ENCODE peak calls at places on chromosomes 5 and 9, in six cellular contexts. P is A549, G is endothelial cell of umbilical vein, F is HepG2, W is K562, Q is GM12878. O is an unnamed sample.

GRCh38 chr5:76953551-76954382 is 922 bp downstream of the CRHBP start:
- DNase-seq in Q (no peak), G (peak), P (no peak), F (no peak), W (no peak), O (no peak)

GRCh38 chr5:140791111-140791510 is 3.5 kb upstream of the PCDHA2 start:
- DNase-seq in W (no peak), F (no peak), G (no peak), P (no peak), Q (no peak), O (peak)

GRCh38 chr9:10008101-10008799 is 604.6 kb downstream of the PTPRD start:
- DNase-seq in G (no peak), F (no peak), W (no peak), P (no peak), Q (no peak), O (no peak)

GRCh38 chr5:14400085-14400484 is 181.5 kb upstream of the OTULINL start:
- DNase-seq in Q (no peak), W (no peak), P (no peak), G (peak), F (no peak), O (peak)

GRCh38 chr9:114112778-114113585 is 13.9 kb upstream of the KIF12 start:
- DNase-seq in Q (no peak), G (no peak), F (no peak), W (no peak), P (no peak), O (no peak)

GRCh38 chr9:297104-297794 is 82.6 kb downstream of the DOCK8 start:
- DNase-seq in Q (peak), W (no peak), F (no peak), G (no peak), P (peak), O (peak)

GRCh38 chr9:30504502-30504905 is 1879.9 kb upstream of the ACO1 start:
- DNase-seq in F (no peak), P (no peak), W (no peak), G (no peak), Q (no peak), O (no peak)

GRCh38 chr5:125227333-125228075 is 481.1 kb upstream of the ZNF608 start:
- DNase-seq in W (no peak), Q (no peak), G (peak), P (peak), F (no peak), O (peak)

GRCh38 chr9:89810434-89810833 is 205.6 kb downstream of the GADD45G start:
- DNase-seq in G (no peak), F (no peak), Q (no peak), W (no peak), P (no peak), O (no peak)

GRCh38 chr9:107275530-107275929 is 7.5 kb upstream of the RAD23B start:
- DNase-seq in G (no peak), W (no peak), P (no peak), Q (no peak), F (no peak), O (no peak)

GRCh38 chr5:25255128-25255527 is 610.4 kb upstream of the CDH10 start:
- DNase-seq in Q (no peak), G (no peak), P (no peak), F (no peak), W (no peak), O (no peak)

GRCh38 chr5:75059887-75060286 is 7.5 kb upstream of the GCNT4 start:
- DNase-seq in G (no peak), Q (no peak), P (no peak), F (no peak), W (no peak), O (no peak)

GRCh38 chr5:71703941-71704340 is 15.1 kb upstream of the CARTPT start:
- DNase-seq in W (no peak), G (no peak), Q (no peak), F (no peak), P (no peak), O (no peak)

GRCh38 chr5:85109616-85110015 is 724.9 kb upstream of the EDIL3 start:
- DNase-seq in F (no peak), W (no peak), Q (no peak), G (no peak), P (no peak), O (no peak)

GRCh38 chr5:154817815-154818214 is 32.6 kb downstream of the FAXDC2 start:
- DNase-seq in P (no peak), G (no peak), F (no peak), Q (no peak), W (no peak), O (no peak)

GRCh38 chr5:77087484-77088291 is 603 bp upstream of the ZBED3 start:
- DNase-seq in G (peak), P (no peak), F (peak), Q (no peak), W (no peak), O (peak)

GRCh38 chr5:139975306-139975705 is 67.8 kb downstream of the NRG2 start:
- DNase-seq in W (no peak), Q (no peak), G (no peak), P (no peak), F (no peak), O (no peak)

GRCh38 chr5:78569441-78569840 is 79.1 kb downstream of the LHFPL2 start:
- DNase-seq in P (no peak), G (peak), Q (no peak), F (no peak), W (no peak), O (no peak)

GRCh38 chr9:134501266-134502181 is 140.1 kb upstream of the COL5A1 start:
- DNase-seq in W (no peak), P (no peak), Q (no peak), G (peak), F (no peak), O (no peak)

GRCh38 chr9:90003046-90003355 is 398.2 kb downstream of the GADD45G start:
- DNase-seq in W (no peak), F (no peak), G (no peak), P (no peak), Q (no peak), O (no peak)

GRCh38 chr5:132426525-132427138 is 57.1 kb downstream of the SLC22A5 start:
- DNase-seq in G (peak), F (peak), Q (no peak), P (peak), W (peak), O (peak)

GRCh38 chr5:180785151-180785781 is 17.3 kb downstream of the MGAT1 start:
- DNase-seq in G (peak), W (no peak), P (no peak), Q (no peak), F (peak), O (no peak)

GRCh38 chr9:91302831-91303230 is 58.9 kb downstream of the AUH start:
- DNase-seq in F (peak), Q (no peak), G (peak), W (no peak), P (peak), O (peak)

GRCh38 chr5:139658928-139659667 is 10.9 kb downstream of the CXXC5 start:
- DNase-seq in Q (no peak), P (no peak), G (peak), W (no peak), F (no peak), O (peak)

GRCh38 chr5:157971466-157972324 is 112.8 kb upstream of the CLINT1 start:
- DNase-seq in G (no peak), W (no peak), P (no peak), Q (no peak), F (no peak), O (no peak)

GRCh38 chr5:96342581-96342980 is 90.5 kb downstream of the PCSK1 start:
- DNase-seq in Q (no peak), P (no peak), G (no peak), W (no peak), F (no peak), O (no peak)

GRCh38 chr9:95313010-95313498 is 4.5 kb downstream of the FANCC start:
- DNase-seq in Q (no peak), W (no peak), G (peak), F (peak), P (peak), O (peak)

GRCh38 chr5:93193756-93194155 is 387.3 kb downstream of the NR2F1-AS1 start:
- DNase-seq in P (no peak), F (no peak), G (peak), Q (no peak), W (no peak), O (no peak)

GRCh38 chr5:132951858-132952257 is 11.6 kb downstream of the AFF4 start:
- DNase-seq in P (no peak), F (no peak), Q (no peak), G (no peak), W (no peak), O (no peak)

GRCh38 chr9:85987236-85987635 is 46.3 kb downstream of the NAA35 start:
- DNase-seq in G (no peak), P (no peak), W (no peak), Q (no peak), F (no peak), O (no peak)

GRCh38 chr9:4690144-4690543 is 10.8 kb downstream of the CDC37L1 start:
- DNase-seq in Q (no peak), G (no peak), W (no peak), F (no peak), P (no peak), O (no peak)

GRCh38 chr5:180294401-180294800 is 2.5 kb upstream of the MAPK9 start:
- DNase-seq in F (no peak), G (no peak), W (no peak), P (no peak), Q (no peak), O (peak)

GRCh38 chr5:90809695-90810094 is 251.1 kb downstream of the ADGRV1 start:
- DNase-seq in F (no peak), G (peak), P (no peak), Q (no peak), W (no peak), O (no peak)

GRCh38 chr5:168932400-168932799 is 353.2 kb upstream of the PANK3 start:
- DNase-seq in W (no peak), F (no peak), P (no peak), G (no peak), Q (no peak), O (no peak)

GRCh38 chr5:158957196-158957595 is 142.5 kb downstream of the EBF1 start:
- DNase-seq in W (no peak), Q (no peak), P (no peak), G (no peak), F (no peak), O (no peak)

GRCh38 chr5:73160239-73160671 is 12.7 kb upstream of the TMEM174 start:
- DNase-seq in G (no peak), Q (peak), P (no peak), W (no peak), F (no peak), O (peak)

GRCh38 chr9:97940233-97940632 is 2.3 kb upstream of the HEMGN start:
- DNase-seq in Q (no peak), G (no peak), F (no peak), W (peak), P (no peak), O (no peak)

GRCh38 chr9:108953983-108954574 is 19.9 kb downstream of the ABITRAM start:
- DNase-seq in W (peak), Q (no peak), F (peak), G (peak), P (peak), O (peak)
- H3K4me3 ChIP-seq in W (no peak), Q (no peak), F (no peak), G (no peak), P (no peak), O (no peak)

GRCh38 chr9:19768798-19769197 is 20.0 kb downstream of the SLC24A2 start:
- DNase-seq in P (no peak), Q (no peak), F (no peak), G (no peak), W (no peak), O (no peak)
- TF ChIP-seq MYC in P (no peak), Q (no peak), F (no peak), G (no peak), W (no peak), O (no peak)

DNA sequence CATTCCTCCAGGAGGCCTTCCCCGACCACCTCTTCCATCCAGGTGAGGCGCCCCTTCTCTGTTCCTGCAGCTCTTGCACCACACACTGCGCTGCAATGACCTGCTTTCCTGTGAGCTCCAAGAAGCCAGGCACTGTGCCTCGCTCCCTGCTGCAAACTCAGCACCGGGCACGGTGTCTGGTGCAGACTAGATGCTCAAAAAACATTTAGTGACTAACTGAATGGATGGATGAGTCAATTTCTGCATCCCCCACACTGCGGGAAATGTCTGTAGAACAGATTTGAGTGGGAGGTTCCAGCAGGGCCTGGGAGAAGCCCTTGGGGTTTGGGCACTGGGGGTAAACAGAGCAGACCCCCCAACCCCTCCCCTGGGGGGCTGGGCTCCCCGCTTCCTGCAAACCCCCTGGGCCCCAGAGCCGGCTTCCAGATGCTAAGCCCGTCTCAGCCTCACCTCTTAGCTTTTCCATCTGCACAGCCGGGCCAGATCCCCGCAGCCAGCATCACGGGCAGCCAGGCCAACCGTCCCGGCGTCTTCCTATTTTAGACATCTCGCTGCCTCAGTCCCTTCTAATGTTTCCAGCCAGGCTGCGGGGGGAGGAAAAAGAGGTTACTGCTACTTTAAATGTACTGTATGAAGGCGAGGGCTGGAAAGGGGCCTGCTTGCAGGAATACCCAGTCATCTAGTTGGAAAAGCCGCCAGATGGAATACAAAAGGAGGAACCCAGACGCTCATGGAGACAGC is 66.9 kb upstream of the GGTA1 start:
- DNase-seq in Q (no peak), P (no peak), G (peak), F (no peak), W (no peak), O (peak)
- H3K4me3 ChIP-seq in Q (no peak), P (no peak), G (peak), F (no peak), W (no peak), O (no peak)

DNA sequence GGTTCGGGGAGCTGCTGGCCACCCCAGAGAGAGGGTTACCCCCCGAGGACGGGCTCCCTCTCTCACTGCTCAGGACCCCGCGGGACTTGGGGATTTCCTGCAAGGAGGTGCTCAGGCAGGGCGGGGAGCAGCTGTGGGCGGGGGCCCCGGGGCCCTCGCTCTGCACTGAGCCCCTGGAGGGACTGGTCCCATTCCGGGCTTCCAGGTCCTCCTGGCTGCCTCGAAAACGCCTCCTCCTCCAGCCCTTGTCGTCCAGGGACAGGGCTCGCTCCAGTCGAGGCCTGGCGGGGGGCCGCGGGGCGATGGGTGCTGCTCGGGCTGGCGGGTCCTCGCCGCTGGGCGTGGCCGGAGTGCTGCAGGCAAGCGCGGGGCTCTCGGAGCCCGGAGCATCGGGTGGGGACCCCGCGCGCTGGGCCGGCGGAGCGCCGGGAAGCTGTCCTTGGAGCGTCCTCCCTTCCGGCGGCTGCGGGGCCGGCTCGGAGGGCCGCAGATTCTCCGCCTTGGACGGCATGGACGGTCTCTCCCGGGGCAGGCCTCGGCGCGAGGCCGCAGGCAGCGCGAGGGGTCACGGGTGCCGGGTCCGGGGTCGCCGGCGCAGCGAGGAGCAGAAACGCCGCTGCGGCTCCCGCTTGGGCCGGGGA is 616 bp downstream of the INPP5E start:
- DNase-seq in W (peak), P (peak), Q (no peak), G (peak), F (no peak), O (peak)
- TF ChIP-seq MYC in W (no peak), P (no peak), Q (no peak), G (no peak), F (no peak), O (no peak)

GRCh38 chr5:111853748-111854147 is 96.8 kb upstream of the NREP start:
- DNase-seq in P (no peak), W (no peak), F (no peak), Q (peak), G (no peak), O (peak)

GRCh38 chr5:111854196-111854595 is 97.2 kb upstream of the NREP start:
- DNase-seq in W (no peak), Q (no peak), G (no peak), F (no peak), P (no peak), O (no peak)

GRCh38 chr5:111857633-111858032 is 100.6 kb upstream of the NREP start:
- DNase-seq in P (no peak), Q (no peak), F (no peak), W (no peak), G (no peak), O (no peak)

GRCh38 chr5:111857067-111857466 is 100.1 kb upstream of the NREP start:
- DNase-seq in G (no peak), F (no peak), Q (no peak), W (no peak), P (no peak), O (no peak)

GRCh38 chr5:111855356-111855755 is 98.4 kb upstream of the NREP start:
- DNase-seq in G (no peak), W (no peak), Q (no peak), F (no peak), P (no peak), O (no peak)
- H3K4me3 ChIP-seq in G (no peak), W (no peak), Q (no peak), F (no peak), P (no peak), O (no peak)

DNA sequence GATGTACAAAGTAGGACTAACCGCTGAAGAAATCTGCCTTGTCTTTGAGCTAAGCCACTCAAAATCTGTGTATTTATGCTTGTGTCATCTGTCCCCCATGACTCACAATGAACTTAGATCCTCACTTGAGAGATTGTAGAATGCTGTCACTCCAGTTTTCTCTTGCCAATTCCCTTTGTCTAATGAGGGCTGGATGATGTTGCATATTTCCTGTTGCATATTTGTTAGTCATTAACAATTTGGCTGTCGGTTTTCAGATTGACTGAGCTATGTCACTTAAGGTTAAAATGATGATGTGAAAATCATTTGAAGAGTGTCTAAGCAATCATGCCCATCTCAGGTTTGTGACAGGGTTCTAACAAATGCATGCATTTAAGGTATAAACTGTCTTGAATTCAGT is 481.7 kb downstream of the CDH10 start:
- DNase-seq in G (no peak), P (peak), W (no peak), F (no peak), Q (no peak), O (no peak)
- TF ChIP-seq MYC in G (no peak), P (no peak), W (no peak), F (no peak), Q (no peak), O (no peak)